ENCODE peak calls at places on chromosomes 5 and 9, in seven cellular contexts. V, O, W, S, B, Q and P are unnamed samples.

GRCh38 chr9:34047864-34048729 is 590 bp downstream of the UBAP2 start:
- DNase-seq in S (peak), B (peak), Q (peak), O (no peak), V (peak), W (no peak), P (no peak)

GRCh38 chr5:14958196-14958595 is 86.6 kb upstream of the ANKH start:
- DNase-seq in Q (no peak), O (no peak), W (no peak), V (no peak), B (no peak), S (no peak), P (no peak)

GRCh38 chr5:133878236-133878555 is 90.2 kb downstream of the C5orf15 start:
- DNase-seq in V (no peak), O (no peak), B (no peak), Q (no peak), S (no peak), W (no peak), P (no peak)

GRCh38 chr9:129458663-129459549 is 162.0 kb downstream of the C9orf50 start:
- DNase-seq in B (peak), O (no peak), V (peak), S (no peak), Q (peak), W (peak), P (peak)

GRCh38 chr9:88478236-88478635 is 56.7 kb upstream of the NXNL2 start:
- DNase-seq in O (no peak), W (no peak), V (no peak), Q (no peak), S (no peak), B (no peak), P (no peak)

GRCh38 chr9:131585375-131585774 is 40.1 kb downstream of the PRRT1B start:
- DNase-seq in Q (no peak), O (no peak), W (no peak), S (peak), V (no peak), B (no peak), P (no peak)

GRCh38 chr9:131037336-131038255 is 28.6 kb downstream of the LAMC3 start:
- DNase-seq in O (no peak), B (peak), Q (no peak), V (peak), S (no peak), W (no peak), P (no peak)

GRCh38 chr9:2466703-2467102 is 154.9 kb upstream of the VLDLR start:
- DNase-seq in S (no peak), Q (no peak), V (no peak), B (no peak), W (no peak), O (no peak), P (peak)

GRCh38 chr5:72046106-72046505 is 61.2 kb upstream of the MAP1B start:
- DNase-seq in S (no peak), O (no peak), W (no peak), Q (no peak), V (no peak), B (no peak), P (no peak)

GRCh38 chr5:56693220-56693579 is 122.1 kb upstream of the MAP3K1 start:
- DNase-seq in Q (no peak), V (no peak), O (no peak), B (no peak), W (no peak), S (no peak), P (no peak)

GRCh38 chr9:18675345-18675744 is 201.4 kb downstream of the ADAMTSL1 start:
- DNase-seq in Q (no peak), O (no peak), S (no peak), B (no peak), V (no peak), W (no peak), P (no peak)

GRCh38 chr9:100074093-100074492 is 24.7 kb downstream of the ERP44 start:
- DNase-seq in S (no peak), Q (no peak), O (no peak), B (no peak), V (no peak), W (no peak), P (no peak)

GRCh38 chr5:931570-932145 is 39.0 kb downstream of the TRIP13 start:
- DNase-seq in Q (no peak), W (no peak), O (no peak), B (no peak), S (no peak), V (no peak), P (no peak)

GRCh38 chr9:116323012-116323411 is 169.4 kb downstream of the PAPPA start:
- DNase-seq in V (peak), S (no peak), W (no peak), Q (no peak), B (no peak), O (no peak), P (peak)

GRCh38 chr9:472676-473075 is 258.0 kb downstream of the DOCK8 start:
- DNase-seq in B (no peak), V (no peak), S (no peak), W (no peak), O (no peak), Q (no peak), P (no peak)

GRCh38 chr5:59685131-59685530 is 208.4 kb downstream of the PDE4D start:
- DNase-seq in O (no peak), S (no peak), Q (no peak), W (no peak), B (no peak), V (no peak), P (no peak)

GRCh38 chr5:92444888-92445287 is 1061.8 kb upstream of the ARRDC3 start:
- DNase-seq in B (no peak), S (no peak), O (no peak), Q (no peak), W (no peak), V (no peak), P (no peak)